ENCODE peak calls at places on chromosomes 16 and 17, in six cellular contexts. P is NCI-H1092 treated with DMSO at 0.1 percent for 48 hours, R is NCI-H1436, W is Calu3, Q is IMR-90, Y is NCI-H774. F is an unnamed sample.

GRCh38 chr17:77320501-77321256 is 179.9 kb downstream of the SEC14L1 start:
- DNase-seq in P (no peak), R (no peak), W (no peak), Q (no peak), Y (no peak), F (peak)

GRCh38 chr17:65457183-65457582 is 104.3 kb downstream of the AXIN2 start:
- DNase-seq in P (no peak), R (no peak), W (no peak), Q (no peak), Y (peak), F (no peak)

GRCh38 chr16:75341934-75342811 is 90.7 kb upstream of the BCAR1 start:
- DNase-seq in P (no peak), R (no peak), W (peak), Q (peak), Y (no peak), F (peak)

GRCh38 chr17:9356488-9356911 is 219.1 kb downstream of the STX8 start:
- DNase-seq in P (no peak), R (peak), W (no peak), Q (no peak), Y (peak), F (no peak)

GRCh38 chr16:23608194-23608593 is 12.1 kb upstream of the NDUFAB1 start:
- DNase-seq in P (no peak), R (no peak), W (no peak), Q (peak), Y (no peak), F (peak)

GRCh38 chr17:37138726-37139125 is 190.0 kb downstream of the AATF start:
- DNase-seq in P (no peak), R (no peak), W (no peak), Q (peak), Y (no peak), F (no peak)

GRCh38 chr17:14033166-14033565 is 36.1 kb upstream of the COX10 start:
- DNase-seq in P (no peak), R (no peak), W (no peak), Q (no peak), Y (no peak), F (peak)

GRCh38 chr17:81043725-81044427 is 8.9 kb downstream of the BAIAP2 start:
- DNase-seq in P (no peak), R (no peak), W (peak), Q (no peak), Y (no peak), F (no peak)

GRCh38 chr16:51553314-51553713 is 402.2 kb upstream of the SALL1 start:
- DNase-seq in P (no peak), R (no peak), W (no peak), Q (no peak), Y (no peak), F (no peak)

GRCh38 chr17:58277107-58277506 is 3.6 kb downstream of the MPO start:
- DNase-seq in P (no peak), R (no peak), W (no peak), Q (peak), Y (no peak), F (no peak)

GRCh38 chr16:66458853-66459252 is 31.8 kb downstream of the BEAN1 start:
- DNase-seq in P (no peak), R (no peak), W (no peak), Q (no peak), Y (no peak), F (no peak)

GRCh38 chr17:4599505-4600281 is 15.4 kb downstream of the SMTNL2 start:
- DNase-seq in P (peak), R (peak), W (no peak), Q (peak), Y (no peak), F (no peak)

GRCh38 chr17:66952031-66952524 is 12.4 kb upstream of the CACNG4 start:
- DNase-seq in P (no peak), R (no peak), W (peak), Q (peak), Y (no peak), F (peak)

GRCh38 chr16:66979011-66979717 is 9.2 kb upstream of the CES4A start:
- DNase-seq in P (no peak), R (no peak), W (no peak), Q (no peak), Y (no peak), F (peak)

GRCh38 chr17:55161935-55162555 is 102.7 kb upstream of the HLF start:
- DNase-seq in P (peak), R (no peak), W (no peak), Q (peak), Y (no peak), F (peak)

GRCh38 chr17:60134396-60135159 is 15.2 kb upstream of the CA4 start:
- DNase-seq in P (peak), R (no peak), W (no peak), Q (peak), Y (no peak), F (peak)

GRCh38 chr16:89343501-89344291 is 126.2 kb downstream of the ZNF778 start:
- DNase-seq in P (peak), R (no peak), W (peak), Q (peak), Y (no peak), F (peak)

GRCh38 chr17:57379237-57380054 is 123.1 kb downstream of the MSI2 start:
- DNase-seq in P (no peak), R (no peak), W (no peak), Q (peak), Y (no peak), F (peak)

GRCh38 chr17:19629449-19629848 is 19.1 kb upstream of the ALDH3A2 start:
- DNase-seq in P (no peak), R (no peak), W (no peak), Q (no peak), Y (no peak), F (peak)

GRCh38 chr17:57810740-57811632 is 38.9 kb downstream of the MRPS23 start:
- DNase-seq in P (peak), R (peak), W (no peak), Q (peak), Y (peak), F (peak)

GRCh38 chr16:6714510-6714909 is 618.1 kb upstream of the RBFOX1 start:
- DNase-seq in P (no peak), R (no peak), W (no peak), Q (no peak), Y (no peak), F (no peak)

GRCh38 chr17:52604105-52604504 is 445.6 kb upstream of the CA10 start:
- DNase-seq in P (no peak), R (no peak), W (no peak), Q (no peak), Y (no peak), F (no peak)

GRCh38 chr17:69175812-69176517 is 34.3 kb upstream of the ABCA6 start:
- DNase-seq in P (no peak), R (no peak), W (peak), Q (peak), Y (no peak), F (peak)

GRCh38 chr17:76402711-76403110 is 18.3 kb downstream of the SPHK1 start:
- DNase-seq in P (no peak), R (no peak), W (no peak), Q (no peak), Y (no peak), F (peak)